ENCODE peak calls at places on chromosomes 7 and 10, in eight cellular contexts. L is fibroblast of lung, R is IMR-90, Q is B cell, H is AG04450, Z is GM12865, V is endodermal cell, G is right lobe of liver. B is an unnamed sample.

GRCh38 chr7:156655983-156656382 is 15.4 kb downstream of the RNF32 start:
- DNase-seq in V (no peak), H (no peak), R (no peak), Z (no peak), Q (no peak), G (no peak), L (no peak), B (no peak)

GRCh38 chr10:79139124-79139835 is 70.5 kb downstream of the ZMIZ1 start:
- DNase-seq in V (no peak), G (no peak), H (peak), Q (no peak), R (peak), Z (no peak), L (peak), B (no peak)

GRCh38 chr7:127850195-127850594 is 181.0 kb downstream of the LRRC4 start:
- DNase-seq in L (no peak), G (no peak), Q (no peak), Z (peak), V (no peak), H (no peak), R (peak), B (no peak)

GRCh38 chr7:127885843-127886242 is 145.4 kb downstream of the LRRC4 start:
- DNase-seq in Q (no peak), V (no peak), L (peak), H (no peak), R (peak), G (no peak), Z (no peak), B (no peak)

GRCh38 chr10:91185239-91185875 is 35.1 kb upstream of the PCGF5 start:
- DNase-seq in Z (no peak), H (no peak), Q (no peak), V (no peak), L (peak), R (peak), G (no peak), B (no peak)

GRCh38 chr7:113491305-113491704 is 373.0 kb upstream of the SMIM30 start:
- DNase-seq in L (no peak), R (no peak), Q (no peak), Z (no peak), V (no peak), G (no peak), H (no peak), B (no peak)

GRCh38 chr10:131870411-131870810 is 30.4 kb upstream of the PPP2R2D start:
- DNase-seq in Q (no peak), L (no peak), R (no peak), Z (no peak), H (no peak), G (no peak), V (no peak), B (peak)

GRCh38 chr10:92290076-92290836 is 622 bp downstream of the CPEB3 start:
- DNase-seq in H (no peak), L (peak), V (no peak), R (peak), G (no peak), Q (peak), Z (peak), B (no peak)

GRCh38 chr7:44309271-44310091 is 15.9 kb downstream of the CAMK2B start:
- DNase-seq in V (peak), Q (peak), G (peak), R (peak), H (no peak), L (peak), Z (peak), B (no peak)

GRCh38 chr10:49186613-49187012 is 1.6 kb downstream of the TMEM273 start:
- DNase-seq in G (no peak), V (no peak), Q (no peak), R (no peak), H (no peak), L (no peak), Z (no peak), B (no peak)

GRCh38 chr7:12692479-12693259 is 5.2 kb downstream of the ARL4A start:
- DNase-seq in L (no peak), H (no peak), Z (no peak), R (no peak), Q (no peak), V (no peak), G (no peak), B (no peak)

GRCh38 chr7:48101352-48101751 is 12.3 kb downstream of the UPP1 start:
- DNase-seq in R (no peak), H (no peak), G (no peak), L (no peak), V (peak), Q (no peak), Z (no peak), B (no peak)

GRCh38 chr7:48102530-48102929 is 13.5 kb downstream of the UPP1 start:
- DNase-seq in V (peak), L (no peak), Q (no peak), R (no peak), Z (no peak), H (no peak), G (no peak), B (no peak)

GRCh38 chr7:48105045-48105444 is 16.0 kb downstream of the UPP1 start:
- DNase-seq in G (no peak), H (no peak), Z (no peak), L (no peak), R (no peak), V (no peak), Q (no peak), B (no peak)

GRCh38 chr7:48099781-48100180 is 10.7 kb downstream of the UPP1 start:
- DNase-seq in V (no peak), R (no peak), H (no peak), Z (no peak), L (no peak), G (no peak), Q (no peak), B (no peak)

GRCh38 chr7:48101880-48102448 is 12.9 kb downstream of the UPP1 start:
- DNase-seq in H (no peak), Z (no peak), L (no peak), G (no peak), Q (no peak), V (peak), R (no peak), B (no peak)
- TF ChIP-seq CTCF in H (peak), Z (peak), L (peak), G (no peak), Q (peak), V (peak), R (no peak), B (peak)

GRCh38 chr10:22536620-22537019 is 177.8 kb downstream of the PIP4K2A start:
- DNase-seq in G (no peak), V (no peak), H (no peak), Q (no peak), Z (no peak), R (no peak), L (no peak), B (no peak)

GRCh38 chr10:22534849-22535604 is 179.4 kb downstream of the PIP4K2A start:
- DNase-seq in L (peak), G (no peak), R (peak), Z (no peak), V (no peak), H (no peak), Q (no peak), B (no peak)

GRCh38 chr10:22531008-22531407 is 183.4 kb downstream of the PIP4K2A start:
- DNase-seq in H (no peak), L (no peak), Z (no peak), R (no peak), V (no peak), G (no peak), Q (no peak), B (no peak)

GRCh38 chr10:22531441-22531840 is 182.9 kb downstream of the PIP4K2A start:
- DNase-seq in R (no peak), L (no peak), Q (no peak), H (no peak), V (no peak), Z (no peak), G (no peak), B (no peak)
- TF ChIP-seq CTCF in R (no peak), L (no peak), Q (no peak), H (no peak), V (no peak), Z (no peak), G (no peak), B (no peak)

GRCh38 chr7:101668726-101669125 is 39.6 kb upstream of the MYL10 start:
- DNase-seq in Q (no peak), G (no peak), Z (no peak), V (no peak), R (no peak), L (no peak), H (no peak), B (no peak)
- TF ChIP-seq CTCF in Q (no peak), G (no peak), Z (no peak), V (no peak), R (no peak), L (no peak), H (no peak), B (no peak)

GRCh38 chr10:58412502-58412961 is 27.3 kb downstream of the TFAM start:
- DNase-seq in V (peak), G (no peak), Q (no peak), H (peak), L (no peak), Z (no peak), R (peak), B (no peak)
- TF ChIP-seq CTCF in V (peak), G (no peak), Q (no peak), H (peak), L (no peak), Z (no peak), R (no peak), B (no peak)

GRCh38 chr10:7202804-7203203 is 208.0 kb downstream of the SFMBT2 start:
- DNase-seq in H (no peak), Z (no peak), G (no peak), V (no peak), L (no peak), Q (no peak), R (no peak), B (no peak)
- TF ChIP-seq CTCF in H (no peak), Z (no peak), G (no peak), V (no peak), L (no peak), Q (no peak), R (no peak), B (no peak)

GRCh38 chr7:118129037-118129436 is 54.9 kb upstream of the LSM8 start:
- DNase-seq in H (no peak), R (no peak), Q (no peak), V (no peak), L (no peak), Z (peak), G (no peak), B (no peak)
- TF ChIP-seq CTCF in H (no peak), R (no peak), Q (no peak), V (no peak), L (no peak), Z (no peak), G (no peak), B (no peak)

GRCh38 chr7:133564484-133564883 is 311.6 kb downstream of the EXOC4 start:
- DNase-seq in G (no peak), V (no peak), Z (no peak), H (no peak), Q (no peak), L (no peak), R (no peak), B (no peak)
- TF ChIP-seq CTCF in G (no peak), V (peak), Z (no peak), H (no peak), Q (no peak), L (peak), R (no peak), B (peak)

GRCh38 chr10:44925224-44925623 is 14.1 kb downstream of the TMEM72 start:
- DNase-seq in G (no peak), H (no peak), Z (peak), R (peak), V (peak), Q (no peak), L (no peak), B (no peak)
- TF ChIP-seq CTCF in G (no peak), H (peak), Z (peak), R (peak), V (peak), Q (no peak), L (peak), B (peak)

GRCh38 chr10:106682175-106682574 is 482.3 kb downstream of the SORCS1 start:
- DNase-seq in V (no peak), G (no peak), Z (no peak), R (peak), Q (no peak), L (no peak), H (no peak), B (no peak)
- TF ChIP-seq CTCF in V (no peak), G (no peak), Z (no peak), R (peak), Q (no peak), L (no peak), H (peak), B (peak)